ENCODE peak calls at places on chromosomes 12 and 14, in nine cellular contexts. H is HCT116; N is prostate gland; K is brain microvascular endothelial cell; L is T-helper 2 cell treated with Interferon-gamma antibody and Interleukin-4, amounts not matched to agents 5 μg/mL and 100 μg/mL, for 36 hours; R is PC-9; E is GDM1; S is C1 segment of cervical spinal cord; A is ELR. U is an unnamed sample.

GRCh38 chr12:27592548-27592947 is 68.5 kb downstream of the PPFIBP1 start:
- DNase-seq in R (peak), K (peak), L (no peak), N (peak), H (no peak), S (no peak), E (no peak), A (peak), U (no peak)

GRCh38 chr12:105427883-105428282 is 97.4 kb downstream of the C12orf75 start:
- DNase-seq in A (peak), E (no peak), S (no peak), L (no peak), H (no peak), K (peak), R (no peak), N (no peak), U (no peak)

GRCh38 chr12:5912011-5912410 is 33.0 kb downstream of the ANO2 start:
- DNase-seq in H (no peak), N (no peak), S (no peak), R (no peak), K (no peak), L (no peak), E (no peak), A (no peak), U (no peak)

GRCh38 chr12:105279460-105280056 is 43.6 kb upstream of the APPL2 start:
- DNase-seq in K (peak), S (no peak), L (peak), H (peak), A (no peak), N (no peak), E (peak), R (no peak), U (peak)

GRCh38 chr12:29644536-29645162 is 139.1 kb downstream of the TMTC1 start:
- DNase-seq in A (no peak), L (no peak), E (no peak), H (no peak), R (no peak), K (no peak), S (no peak), N (no peak), U (no peak)

GRCh38 chr12:17416748-17417147 is 673.2 kb downstream of the RERGL start:
- DNase-seq in N (no peak), R (no peak), H (no peak), S (no peak), L (no peak), E (no peak), K (no peak), A (no peak), U (no peak)

GRCh38 chr12:65492997-65493892 is 214.8 kb downstream of the MSRB3 start:
- DNase-seq in A (no peak), S (no peak), H (no peak), E (no peak), L (no peak), N (no peak), R (no peak), K (no peak), U (no peak)

GRCh38 chr14:83733670-83734069 is 1796.3 kb upstream of the FLRT2 start:
- DNase-seq in K (no peak), H (no peak), N (no peak), A (no peak), E (no peak), S (no peak), R (no peak), L (no peak), U (no peak)

GRCh38 chr12:2834581-2835491 is at the start of gene NRIP2:
- DNase-seq in A (peak), H (no peak), R (no peak), K (peak), L (no peak), E (no peak), S (peak), N (no peak), U (no peak)

GRCh38 chr14:21528381-21529348 is 2.5 kb upstream of the SALL2 start:
- DNase-seq in K (peak), N (no peak), S (no peak), R (no peak), A (no peak), L (no peak), H (no peak), E (no peak), U (no peak)

GRCh38 chr14:73998736-73999135 is 20.4 kb downstream of the ENTPD5 start:
- DNase-seq in A (no peak), N (no peak), S (no peak), E (no peak), R (no peak), L (no peak), H (no peak), K (no peak), U (no peak)

GRCh38 chr14:55107766-55108554 is 21.1 kb upstream of the LGALS3 start:
- DNase-seq in K (peak), S (no peak), A (peak), L (peak), E (peak), N (peak), H (peak), R (peak), U (peak)

GRCh38 chr12:41521872-41522379 is 333.8 kb downstream of the PDZRN4 start:
- DNase-seq in N (no peak), E (no peak), K (peak), L (no peak), S (no peak), H (no peak), A (peak), R (no peak), U (peak)

GRCh38 chr12:10101042-10101579 is 2.3 kb upstream of the CLEC1A start:
- DNase-seq in A (peak), R (peak), E (no peak), N (peak), H (no peak), K (no peak), L (no peak), S (no peak), U (no peak)

GRCh38 chr14:100297320-100298300 is 8.6 kb downstream of the SLC25A29 start:
- DNase-seq in L (no peak), N (peak), H (no peak), K (peak), S (peak), E (peak), R (no peak), A (peak), U (no peak)

GRCh38 chr12:113933201-113933786 is 32.8 kb downstream of the RBM19 start:
- DNase-seq in L (no peak), N (no peak), R (no peak), A (no peak), S (peak), K (peak), E (no peak), H (no peak), U (no peak)

GRCh38 chr12:122421263-122421814 is 1.1 kb downstream of the CLIP1 start:
- DNase-seq in L (peak), A (peak), K (peak), E (no peak), N (peak), S (peak), R (peak), H (no peak), U (peak)

GRCh38 chr12:67047634-67048033 is 221.5 kb upstream of the CAND1 start:
- DNase-seq in A (no peak), N (no peak), L (no peak), K (no peak), E (no peak), R (no peak), S (no peak), H (no peak), U (no peak)

GRCh38 chr12:22406622-22407021 is 72.1 kb upstream of the ST8SIA1 start:
- DNase-seq in L (no peak), N (no peak), A (no peak), K (no peak), E (no peak), R (no peak), S (no peak), H (no peak), U (no peak)

GRCh38 chr12:85564786-85565185 is 271.4 kb downstream of the RASSF9 start:
- DNase-seq in E (no peak), H (no peak), K (no peak), L (no peak), S (no peak), A (no peak), N (no peak), R (no peak), U (no peak)

GRCh38 chr12:5017638-5018348 is 25.9 kb upstream of the KCNA5 start:
- DNase-seq in A (no peak), S (no peak), E (no peak), R (no peak), H (no peak), K (no peak), L (no peak), N (no peak), U (no peak)

GRCh38 chr12:27104546-27104945 is 22.2 kb upstream of the C12orf71 start:
- DNase-seq in R (no peak), L (no peak), N (no peak), E (no peak), A (no peak), S (no peak), K (no peak), H (no peak), U (no peak)

GRCh38 chr14:20604291-20604690 is 13.1 kb upstream of the RNASE12 start:
- DNase-seq in L (no peak), A (no peak), S (no peak), R (no peak), N (no peak), E (no peak), K (no peak), H (no peak), U (no peak)

GRCh38 chr14:22979748-22980392 is 2.5 kb downstream of the AJUBA start:
- DNase-seq in L (no peak), K (no peak), E (no peak), S (no peak), A (peak), H (no peak), N (no peak), R (no peak), U (no peak)

GRCh38 chr12:96255077-96255476 is 60.9 kb downstream of the ELK3 start:
- DNase-seq in E (no peak), R (no peak), L (no peak), H (no peak), S (no peak), N (no peak), K (peak), A (peak), U (no peak)

GRCh38 chr12:107761502-107761904 is 566 bp upstream of the PRDM4 start:
- DNase-seq in A (peak), H (no peak), R (no peak), E (no peak), K (no peak), N (no peak), S (no peak), L (no peak), U (no peak)

GRCh38 chr12:93571854-93572711 is at the start of gene SOCS2:
- DNase-seq in L (peak), R (peak), N (peak), S (no peak), E (peak), K (no peak), A (peak), H (no peak), U (peak)

GRCh38 chr12:112881602-112882001 is 25.2 kb upstream of the OAS1 start:
- DNase-seq in N (no peak), A (no peak), S (no peak), L (no peak), E (no peak), K (no peak), R (no peak), H (no peak), U (no peak)

GRCh38 chr14:33386771-33387170 is 448.1 kb downstream of the NPAS3 start:
- DNase-seq in E (no peak), H (no peak), K (peak), R (no peak), S (no peak), A (no peak), N (no peak), L (no peak), U (no peak)

GRCh38 chr12:91985002-91985767 is 160.5 kb downstream of the BTG1 start:
- DNase-seq in E (no peak), R (no peak), A (peak), S (no peak), N (no peak), K (peak), H (no peak), L (no peak), U (no peak)

GRCh38 chr12:116958402-116959197 is 47.9 kb downstream of the FBXW8 start:
- DNase-seq in N (no peak), H (no peak), E (no peak), A (no peak), K (no peak), R (no peak), L (no peak), S (no peak), U (no peak)

GRCh38 chr12:110199360-110200123 is 75.4 kb downstream of the IFT81 start:
- DNase-seq in L (peak), K (peak), S (no peak), R (no peak), N (no peak), A (peak), H (no peak), E (no peak), U (no peak)

GRCh38 chr14:31947680-31948580 is 129.2 kb upstream of the ARHGAP5 start:
- DNase-seq in H (no peak), L (no peak), E (no peak), K (no peak), A (no peak), R (no peak), N (no peak), S (no peak), U (peak)

GRCh38 chr12:119593578-119594398 is at the start of gene TMEM233:
- DNase-seq in E (no peak), K (no peak), R (no peak), H (no peak), S (no peak), A (no peak), L (no peak), N (no peak), U (no peak)